ENCODE peak calls at places on chromosomes 7 and 10, in seven cellular contexts. U is effector CD4-positive, alpha-beta T cell; Q is H9; Z is HT-29; J is NCI-H510A; N is prostate gland; T is stimulated activated CD4-positive, alpha-beta T cell treated with anti-CD3 and anti-CD28 coated beads, Interleukin-2, amount 100 ng/mL, for 24 hours. W is an unnamed sample.
A peak's percentile ranks its signal among the peaks of the same experiment; 100 is the strongest.

GRCh38 chr10:86411281-86411841 is 44.8 kb upstream of the GRID1 start:
- DNase-seq in U (no peak), Q (no peak), Z (peak; percentile 48), J (no peak), N (no peak), T (peak; percentile 22), W (no peak)

GRCh38 chr10:129768437-129769355 is 195.4 kb downstream of the EBF3 start:
- DNase-seq in U (no peak), Q (peak; percentile 82), Z (no peak), J (no peak), N (no peak), T (no peak), W (no peak)

GRCh38 chr10:89580243-89580642 is 44.8 kb upstream of the SLC16A12 start:
- DNase-seq in U (no peak), Q (no peak), Z (no peak), J (no peak), N (no peak), T (no peak), W (no peak)

GRCh38 chr10:8975535-8975934 is 921.0 kb downstream of the GATA3 start:
- DNase-seq in U (no peak), Q (no peak), Z (no peak), J (no peak), N (no peak), T (no peak), W (no peak)

GRCh38 chr10:131178521-131178920 is 133.0 kb downstream of the TCERG1L start:
- DNase-seq in U (no peak), Q (peak; percentile 12), Z (no peak), J (no peak), N (no peak), T (no peak), W (no peak)

GRCh38 chr7:24854866-24855265 is 97.6 kb upstream of the GSDME start:
- DNase-seq in U (no peak), Q (no peak), Z (no peak), J (no peak), N (no peak), T (no peak), W (no peak)

GRCh38 chr10:30784896-30785605 is 155.5 kb upstream of the LYZL2 start:
- DNase-seq in U (no peak), Q (peak; percentile 96), Z (no peak), J (peak; percentile 39), N (peak; percentile 58), T (peak; percentile 38), W (no peak)

GRCh38 chr7:26367219-26367711 is 75.6 kb downstream of the SNX10 start:
- DNase-seq in U (no peak), Q (no peak), Z (no peak), J (no peak), N (no peak), T (no peak), W (no peak)

GRCh38 chr10:3803884-3804741 is 19.1 kb upstream of the KLF6 start:
- DNase-seq in U (peak; percentile 59), Q (no peak), Z (peak; percentile 56), J (no peak), N (no peak), T (peak; percentile 60), W (no peak)

GRCh38 chr10:73923935-73924598 is 13.1 kb downstream of the PLAU start:
- DNase-seq in U (no peak), Q (no peak), Z (no peak), J (no peak), N (no peak), T (no peak), W (no peak)

GRCh38 chr7:2644514-2645273 is 12.9 kb downstream of the TTYH3 start:
- DNase-seq in U (no peak), Q (no peak), Z (no peak), J (no peak), N (no peak), T (no peak), W (no peak)

GRCh38 chr10:11325817-11326216 is 285.6 kb downstream of the USP6NL start:
- DNase-seq in U (no peak), Q (no peak), Z (no peak), J (no peak), N (no peak), T (no peak), W (no peak)

GRCh38 chr10:114658175-114658574 is at the start of gene ABLIM1:
- DNase-seq in U (no peak), Q (no peak), Z (no peak), J (no peak), N (no peak), T (no peak), W (no peak)

GRCh38 chr10:681670-682318 is 7.7 kb downstream of the DIP2C start:
- DNase-seq in U (no peak), Q (no peak), Z (no peak), J (no peak), N (no peak), T (no peak), W (no peak)

GRCh38 chr10:4276151-4276550 is 491.1 kb upstream of the KLF6 start:
- DNase-seq in U (no peak), Q (no peak), Z (no peak), J (no peak), N (no peak), T (no peak), W (no peak)

GRCh38 chr7:48144291-48144768 is 26.9 kb upstream of the ABCA13 start:
- DNase-seq in U (no peak), Q (no peak), Z (peak; percentile 89), J (no peak), N (no peak), T (no peak), W (no peak)

GRCh38 chr7:22586806-22587180 is 86.8 kb upstream of the STEAP1B start:
- DNase-seq in U (no peak), Q (peak; percentile 62), Z (no peak), J (no peak), N (no peak), T (no peak), W (peak; percentile 88)

GRCh38 chr10:62046522-62047239 is 145.2 kb downstream of the ARID5B start:
- DNase-seq in U (no peak), Q (no peak), Z (peak; percentile 22), J (no peak), N (no peak), T (peak; percentile 28), W (no peak)

GRCh38 chr7:66847879-66848810 is 72.9 kb upstream of the TMEM248 start:
- DNase-seq in U (no peak), Q (peak; percentile 55), Z (peak; percentile 28), J (no peak), N (no peak), T (no peak), W (no peak)